ENCODE peak calls at places on chromosomes 1 and 21, in four cellular contexts. V is cardiac muscle cell, A is fibroblast of pulmonary artery, Q is stomach. D is an unnamed sample.

GRCh38 chr1:23169727-23170335 is 1.2 kb upstream of the LUZP1 start:
- DNase-seq in V (no peak), A (peak; percentile 95), Q (no peak), D (peak; percentile 40)

GRCh38 chr1:182185822-182186756 is 124.6 kb upstream of the ZNF648 start:
- DNase-seq in V (no peak), A (no peak), Q (no peak), D (no peak)

GRCh38 chr1:156106624-156107488 is 7.7 kb upstream of the LMNA start:
- DNase-seq in V (peak; percentile 54), A (no peak), Q (no peak), D (no peak)

GRCh38 chr21:32009263-32009662 is 136.4 kb downstream of the HUNK start:
- DNase-seq in V (no peak), A (no peak), Q (no peak), D (no peak)

GRCh38 chr1:229841230-229841629 is 215.2 kb downstream of the URB2 start:
- DNase-seq in V (no peak), A (no peak), Q (no peak), D (no peak)

GRCh38 chr1:32126770-32127169 is 18.9 kb downstream of the KPNA6 start:
- DNase-seq in V (no peak), A (no peak), Q (no peak), D (no peak)

GRCh38 chr21:36320421-36321324 is 676 bp downstream of the MORC3 start:
- DNase-seq in V (peak; percentile 74), A (peak; percentile 64), Q (peak; percentile 64), D (no peak)

GRCh38 chr1:199383791-199384190 is 643.7 kb upstream of the NR5A2 start:
- DNase-seq in V (no peak), A (no peak), Q (no peak), D (no peak)

GRCh38 chr1:66576645-66577044 is 42.7 kb downstream of the SGIP1 start:
- DNase-seq in V (peak; percentile 28), A (peak; percentile 33), Q (no peak), D (no peak)

GRCh38 chr1:229127301-229127700 is 143.6 kb upstream of the RAB4A start:
- DNase-seq in V (no peak), A (peak; percentile 29), Q (peak; percentile 49), D (no peak)

GRCh38 chr21:31554511-31555022 is 104.9 kb upstream of the SOD1 start:
- DNase-seq in V (no peak), A (peak; percentile 54), Q (no peak), D (no peak)

GRCh38 chr1:84928979-84929378 is 36.0 kb upstream of the LPAR3 start:
- DNase-seq in V (peak; percentile 59), A (no peak), Q (no peak), D (no peak)

GRCh38 chr1:208183977-208184901 is 59.9 kb downstream of the PLXNA2 start:
- DNase-seq in V (no peak), A (peak; percentile 83), Q (peak; percentile 36), D (no peak)

GRCh38 chr1:151005729-151006330 is 872 bp downstream of the MINDY1 start:
- DNase-seq in V (no peak), A (no peak), Q (no peak), D (no peak)

GRCh38 chr1:202056644-202057334 is 46.4 kb downstream of the ELF3 start:
- DNase-seq in V (no peak), A (no peak), Q (peak; percentile 96), D (no peak)
- TF ChIP-seq CTCF in V (no peak), A (no peak), Q (no peak), D (no peak)

GRCh38 chr1:86156571-86157455 is at the start of gene COL24A1:
- DNase-seq in V (peak; percentile 81), A (peak; percentile 53), Q (no peak), D (no peak)

GRCh38 chr1:86154581-86155060 is 2.0 kb downstream of the COL24A1 start:
- DNase-seq in V (no peak), A (no peak), Q (no peak), D (peak; percentile 59)

GRCh38 chr1:86152887-86153286 is 3.7 kb downstream of the COL24A1 start:
- DNase-seq in V (no peak), A (no peak), Q (no peak), D (no peak)

GRCh38 chr1:86155061-86155806 is 1.3 kb downstream of the COL24A1 start:
- DNase-seq in V (peak; percentile 43), A (peak; percentile 25), Q (no peak), D (no peak)

GRCh38 chr1:86155807-86156561 is 588 bp downstream of the COL24A1 start:
- DNase-seq in V (peak; percentile 29), A (peak; percentile 49), Q (no peak), D (no peak)
- H3K4me3 ChIP-seq in V (peak overlapping the region; percentile 28), A (peak overlapping the region; percentile 38), Q (peak overlapping the region; percentile 45), D (peak overlapping the region; percentile 38)

DNA sequence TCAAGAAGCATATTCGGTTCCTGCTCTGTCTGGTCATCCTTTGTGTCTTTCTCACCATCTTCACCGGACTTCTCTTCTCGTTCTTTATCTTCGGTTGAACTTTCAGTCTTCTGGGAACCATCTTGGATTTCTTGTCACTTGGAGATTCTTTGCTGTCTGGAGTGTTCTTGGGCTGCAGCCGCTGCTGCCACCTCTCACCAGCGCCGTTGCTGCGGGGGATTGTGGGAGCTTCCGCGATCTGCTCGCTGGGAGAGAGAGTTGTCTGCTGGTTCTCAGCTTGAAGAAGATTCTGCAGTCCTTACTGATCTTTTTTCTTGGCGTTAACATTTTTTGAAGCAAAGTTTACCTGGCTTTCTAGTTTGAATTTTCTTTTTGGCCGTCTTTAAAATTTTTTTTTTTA is 1165.2 kb upstream of the PRMT6 start:
- DNase-seq in V (no peak), A (no peak), Q (no peak), D (no peak)
- TF ChIP-seq CTCF in V (no peak), A (no peak), Q (no peak), D (no peak)

GRCh38 chr1:152461544-152461943 is 47.5 kb upstream of the CRNN start:
- DNase-seq in V (no peak), A (peak; percentile 75), Q (peak; percentile 45), D (peak; percentile 2)

GRCh38 chr1:152458384-152459185 is 44.5 kb upstream of the CRNN start:
- DNase-seq in V (peak; percentile 3), A (peak; percentile 87), Q (peak; percentile 84), D (peak; percentile 27)

GRCh38 chr1:152457561-152457960 is 43.5 kb upstream of the CRNN start:
- DNase-seq in V (no peak), A (no peak), Q (no peak), D (no peak)

GRCh38 chr1:152460529-152460899 is 46.5 kb upstream of the CRNN start:
- DNase-seq in V (no peak), A (no peak), Q (no peak), D (no peak)

DNA sequence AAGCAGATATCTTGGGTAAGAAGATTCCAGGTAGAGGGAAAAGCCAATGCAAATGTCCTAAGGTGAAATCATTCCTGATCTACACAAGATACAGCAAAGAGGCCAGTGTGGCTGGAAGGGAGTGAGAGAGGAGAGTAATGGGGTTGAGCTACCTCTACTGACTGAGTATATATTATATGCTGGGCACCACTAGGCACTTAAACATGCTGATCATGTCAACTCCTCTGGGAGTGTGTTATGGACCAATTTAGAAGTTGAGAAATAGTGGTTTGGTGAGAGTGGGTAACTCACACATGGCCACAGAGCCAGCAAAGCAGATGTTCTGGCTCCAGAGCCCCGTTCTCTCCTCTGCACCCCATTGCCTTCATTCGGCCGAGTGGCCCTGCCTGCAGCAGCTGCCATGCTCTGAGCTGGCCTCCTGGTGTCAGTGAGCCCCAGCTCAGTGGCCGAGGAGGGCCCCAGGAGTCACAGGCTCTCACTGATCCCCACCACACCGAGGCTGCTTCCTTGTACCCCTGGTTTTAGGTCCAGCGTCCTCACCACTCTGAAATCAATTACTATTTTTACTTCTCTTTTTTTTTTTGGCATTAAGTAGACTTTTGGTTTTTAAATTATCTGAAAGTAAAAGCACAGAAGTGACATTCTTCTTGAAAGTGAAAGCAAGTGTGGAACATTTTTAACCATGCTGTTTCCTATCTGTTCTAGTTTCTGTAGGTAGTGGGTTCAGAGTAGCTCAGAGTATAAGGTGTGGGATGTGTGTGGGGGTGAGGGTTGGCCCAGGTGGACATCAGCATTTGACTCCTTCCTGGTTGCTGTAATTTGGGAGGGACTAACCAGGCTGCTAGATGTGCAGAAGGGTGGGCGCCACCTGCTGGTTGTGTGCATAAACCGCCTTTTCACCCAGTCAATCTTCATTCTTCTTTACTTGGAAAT is 45.8 kb upstream of the CRNN start:
- DNase-seq in V (no peak), A (peak; percentile 78), Q (peak; percentile 72), D (peak; percentile 12)
- H3K4me3 ChIP-seq in V (no peak overlapping the region), A (no peak overlapping the region), Q (peak overlapping the region; percentile 7), D (no peak overlapping the region)

D was measured in HFF-Myc.